ENCODE peak calls at places on chromosome 11, in four cellular contexts. K is astrocyte of the cerebellum, R is AG09309, Y is heart right ventricle. J is an unnamed sample.
A peak's percentile ranks its signal among the peaks of the same experiment; 100 is the strongest.

GRCh38 chr11:9017773-9018172 is 14.0 kb upstream of the NRIP3 start:
- DNase-seq in K (no peak), R (no peak), Y (peak; percentile 66), J (no peak)

GRCh38 chr11:131889146-131889577 is 518.7 kb downstream of the NTM start:
- DNase-seq in K (peak; percentile 77), R (peak; percentile 81), Y (no peak), J (peak; percentile 95)

GRCh38 chr11:16986434-16987204 is 27.6 kb downstream of the PLEKHA7 start:
- DNase-seq in K (no peak), R (no peak), Y (no peak), J (no peak)

GRCh38 chr11:14852571-14853177 is 39.4 kb downstream of the CYP2R1 start:
- DNase-seq in K (no peak), R (no peak), Y (no peak), J (no peak)

GRCh38 chr11:122721964-122722266 is 66.4 kb downstream of the UBASH3B start:
- DNase-seq in K (no peak), R (no peak), Y (no peak), J (no peak)

GRCh38 chr11:126312903-126313460 is 9.1 kb downstream of the DCPS start:
- DNase-seq in K (no peak), R (no peak), Y (no peak), J (no peak)

GRCh38 chr11:47609675-47610074 is 15.5 kb upstream of the C1QTNF4 start:
- DNase-seq in K (no peak), R (no peak), Y (no peak), J (no peak)

GRCh38 chr11:78647986-78648875 is 73.6 kb upstream of the NARS2 start:
- DNase-seq in K (no peak), R (no peak), Y (no peak), J (no peak)

GRCh38 chr11:79400717-79401330 is 40.0 kb downstream of the TENM4 start:
- DNase-seq in K (no peak), R (no peak), Y (peak; percentile 28), J (no peak)

GRCh38 chr11:130217133-130217631 is 57.6 kb downstream of the ST14 start:
- DNase-seq in K (no peak), R (no peak), Y (no peak), J (no peak)

GRCh38 chr11:114291381-114291780 is 4.8 kb upstream of the NNMT start:
- DNase-seq in K (peak; percentile 75), R (no peak), Y (no peak), J (no peak)

GRCh38 chr11:110186867-110187266 is 93.7 kb downstream of the ZC3H12C start:
- DNase-seq in K (no peak), R (no peak), Y (no peak), J (no peak)

GRCh38 chr11:35126000-35126878 is 12.7 kb upstream of the CD44 start:
- DNase-seq in K (no peak), R (no peak), Y (no peak), J (no peak)

GRCh38 chr11:104163100-104164027 is 583 bp downstream of the PDGFD start:
- DNase-seq in K (no peak), R (no peak), Y (peak; percentile 22), J (no peak)

GRCh38 chr11:68780829-68781228 is 29.5 kb upstream of the TESMIN start:
- DNase-seq in K (no peak), R (no peak), Y (peak; percentile 51), J (no peak)

GRCh38 chr11:115423728-115424459 is 80.3 kb downstream of the CADM1 start:
- DNase-seq in K (no peak), R (no peak), Y (no peak), J (no peak)

GRCh38 chr11:3835100-3835485 is 5.7 kb downstream of the RHOG start:
- DNase-seq in K (no peak), R (no peak), Y (no peak), J (no peak)

GRCh38 chr11:48081151-48082010 is 101.0 kb downstream of the PTPRJ start:
- DNase-seq in K (peak; percentile 84), R (peak; percentile 52), Y (peak; percentile 76), J (peak; percentile 77)

GRCh38 chr11:8683115-8683807 is 669 bp downstream of the RPL27A start:
- DNase-seq in K (no peak), R (no peak), Y (no peak), J (no peak)

GRCh38 chr11:123219066-123219697 is 24.1 kb upstream of the CLMP start:
- DNase-seq in K (no peak), R (no peak), Y (no peak), J (no peak)

GRCh38 chr11:9656864-9657263 is 7.0 kb upstream of the SWAP70 start:
- DNase-seq in K (no peak), R (no peak), Y (no peak), J (no peak)

GRCh38 chr11:57349491-57350274 is 11.5 kb downstream of the P2RX3 start:
- DNase-seq in K (no peak), R (no peak), Y (peak; percentile 70), J (peak; percentile 14)

GRCh38 chr11:62910141-62910882 is 10.9 kb downstream of the CHRM1 start:
- DNase-seq in K (no peak), R (no peak), Y (no peak), J (no peak)

GRCh38 chr11:80593981-80594380 is 1153.2 kb upstream of the TENM4 start:
- DNase-seq in K (peak; percentile 8), R (no peak), Y (no peak), J (peak; percentile 4)

GRCh38 chr11:87144266-87144665 is 106.5 kb downstream of the TMEM135 start:
- DNase-seq in K (no peak), R (no peak), Y (no peak), J (no peak)

GRCh38 chr11:111200010-111200534 is 45.5 kb upstream of the POU2AF2 start:
- DNase-seq in K (no peak), R (no peak), Y (no peak), J (no peak)

GRCh38 chr11:63914896-63915681 is 1.9 kb downstream of the RCOR2 start:
- DNase-seq in K (no peak), R (no peak), Y (no peak), J (no peak)

GRCh38 chr11:70423523-70424505 is 25.5 kb downstream of the CTTN start:
- DNase-seq in K (peak; percentile 74), R (peak; percentile 37), Y (no peak), J (peak; percentile 87)

GRCh38 chr11:119432484-119433368 is 9.8 kb upstream of the THY1 start:
- DNase-seq in K (peak; percentile 91), R (peak; percentile 70), Y (no peak), J (peak; percentile 34)

GRCh38 chr11:21105196-21105917 is 436.0 kb downstream of the NELL1 start:
- DNase-seq in K (no peak), R (no peak), Y (no peak), J (no peak)

GRCh38 chr11:24679686-24680318 is 182.9 kb downstream of the LUZP2 start:
- DNase-seq in K (no peak), R (no peak), Y (no peak), J (no peak)

GRCh38 chr11:73171762-73172161 is 29.6 kb upstream of the FCHSD2 start:
- DNase-seq in K (no peak), R (no peak), Y (no peak), J (no peak)

GRCh38 chr11:106276859-106277436 is 199.5 kb downstream of the AASDHPPT start:
- DNase-seq in K (no peak), R (no peak), Y (no peak), J (no peak)
- TF ChIP-seq CTCF in K (peak; percentile 58), R (peak; percentile 36), Y (no peak), J (peak; percentile 49)

DNA sequence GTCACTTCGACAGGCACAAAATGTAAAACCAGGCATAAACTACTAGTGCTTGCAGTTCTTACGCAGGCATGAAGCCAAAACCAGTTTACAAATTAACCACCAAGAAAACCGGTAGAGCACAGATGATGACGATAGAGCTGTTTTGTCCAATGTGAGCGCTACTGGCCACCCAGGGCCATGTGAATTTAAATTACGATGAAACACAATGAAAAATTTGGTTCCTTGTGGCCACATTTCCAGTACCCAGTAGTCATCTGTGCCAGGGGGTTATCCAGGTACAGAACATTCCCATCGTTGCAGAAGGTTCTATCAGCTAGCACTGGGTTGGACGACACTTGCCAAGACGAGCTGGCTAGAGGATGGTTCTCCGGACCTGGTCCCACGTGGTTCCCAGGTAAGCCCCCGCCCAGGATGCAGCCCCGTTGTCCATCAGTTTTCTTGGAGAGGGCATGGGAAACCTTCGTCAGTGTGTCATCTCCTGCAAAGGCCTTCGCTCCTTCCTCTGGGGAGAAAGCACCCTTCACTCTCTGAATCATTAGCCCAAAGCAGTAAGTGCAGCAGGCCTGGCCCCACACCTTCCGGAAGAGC is 1.1 kb upstream of the CD81 start:
- DNase-seq in K (no peak), R (no peak), Y (no peak), J (peak; percentile 43)
- H3K4me3 ChIP-seq in K (no peak overlapping the region), R (no peak overlapping the region), Y (no peak overlapping the region), J (no peak overlapping the region)

DNA sequence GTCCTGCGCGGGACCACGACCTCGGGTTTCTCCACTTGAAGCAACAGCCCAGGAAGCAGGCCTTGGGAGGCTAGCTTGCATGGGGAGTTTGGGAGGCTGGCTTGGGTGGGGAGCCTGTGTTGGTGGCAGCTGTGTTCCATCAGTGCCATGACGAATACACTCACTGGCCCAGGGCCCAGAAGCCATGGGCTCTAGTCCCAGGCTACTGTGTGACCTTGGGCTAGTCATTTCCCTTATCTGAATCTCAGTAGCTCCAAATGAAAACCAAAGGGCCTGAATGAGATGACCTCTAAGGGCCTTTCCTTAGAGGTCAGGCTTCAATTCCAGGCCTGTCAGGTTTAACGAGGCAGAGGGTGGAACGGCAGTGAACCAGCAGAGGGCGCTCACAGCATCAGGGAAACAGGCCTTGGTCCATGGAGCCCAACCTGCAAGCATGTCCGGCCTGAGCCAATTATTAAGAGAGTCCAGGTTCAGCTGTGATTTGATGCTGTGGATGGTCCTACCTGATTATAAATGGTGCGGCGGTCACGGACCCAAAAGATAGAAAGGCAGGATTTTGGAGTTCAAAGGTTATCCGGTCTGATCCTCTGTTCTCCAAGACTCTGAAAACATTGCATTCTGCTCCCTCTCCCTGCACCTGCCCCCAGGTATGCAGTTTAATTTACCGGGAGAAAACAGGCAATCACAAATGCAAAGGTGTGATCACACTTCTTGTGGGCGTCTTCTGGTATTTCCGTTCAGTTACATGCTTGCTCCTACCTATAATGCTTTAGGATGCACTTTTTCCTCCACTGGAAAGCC is 15.9 kb downstream of the PTPN5 start:
- DNase-seq in K (no peak), R (no peak), Y (peak; percentile 58), J (no peak)
- TF ChIP-seq CTCF in K (peak; percentile 50), R (peak; percentile 74), Y (peak; percentile 73), J (peak; percentile 89)

GRCh38 chr11:117796456-117797428 is at the start of gene DSCAML1:
- DNase-seq in K (no peak), R (no peak), Y (no peak), J (no peak)
- H3K4me3 ChIP-seq in K (no peak within 1 kb of the TSS), R (no peak within 1 kb of the TSS), Y (peak within 1 kb of the TSS; percentile 42), J (peak within 1 kb of the TSS; percentile 37)

DNA sequence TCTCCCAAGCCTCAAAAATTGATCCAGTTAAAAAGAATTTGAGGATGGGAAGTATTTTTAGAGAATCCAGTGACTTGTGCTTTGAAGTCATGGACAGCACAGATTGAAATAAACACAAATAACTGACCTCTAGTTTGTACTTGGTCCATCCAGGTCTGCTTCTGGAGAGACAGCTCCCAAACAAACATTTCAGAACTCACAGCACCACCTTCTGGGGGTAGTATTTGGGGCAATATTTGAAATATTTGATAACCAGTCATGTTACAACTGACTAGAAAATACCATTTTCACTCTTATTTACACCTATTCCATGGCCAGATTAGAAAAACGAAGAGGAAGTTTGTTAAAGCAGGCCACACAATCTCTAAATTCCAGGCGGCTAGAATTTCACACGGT is 56.2 kb downstream of the CTSC start:
- DNase-seq in K (no peak), R (no peak), Y (no peak), J (no peak)
- TF ChIP-seq CTCF in K (no peak), R (no peak), Y (peak; percentile 26), J (peak; percentile 6)